ENCODE peak calls at places on chromosomes 7 and 10, in eight cellular contexts. K, I, P, V, D, R, T and J are unnamed samples.

GRCh38 chr10:31381766-31382316 is 62.8 kb downstream of the ZEB1 start:
- DNase-seq in K (no peak), I (no peak), P (no peak), V (no peak), D (no peak), R (no peak), T (no peak), J (no peak)

GRCh38 chr10:75399461-75400162 is 2.0 kb downstream of the ZNF503 start:
- DNase-seq in K (peak; percentile 87), I (peak; percentile 70), P (peak; percentile 79), V (peak; percentile 89), D (peak; percentile 84), R (peak; percentile 72), T (peak; percentile 87), J (no peak)

GRCh38 chr10:128009768-128010167 is 102.9 kb downstream of the PTPRE start:
- DNase-seq in K (no peak), I (no peak), P (no peak), V (peak; percentile 31), D (no peak), R (no peak), T (no peak), J (no peak)

GRCh38 chr10:25896421-25896820 is 37.6 kb upstream of the MYO3A start:
- DNase-seq in K (no peak), I (no peak), P (no peak), V (no peak), D (no peak), R (no peak), T (no peak), J (peak; percentile 39)

GRCh38 chr10:29295813-29296212 is 6.9 kb downstream of the LYZL1 start:
- DNase-seq in K (no peak), I (no peak), P (no peak), V (no peak), D (no peak), R (no peak), T (no peak), J (peak; percentile 60)

GRCh38 chr10:32204606-32205005 is 142.4 kb downstream of the EPC1 start:
- DNase-seq in K (no peak), I (no peak), P (no peak), V (no peak), D (no peak), R (no peak), T (no peak), J (no peak)

GRCh38 chr7:54904130-54904529 is 114.7 kb upstream of the EGFR start:
- DNase-seq in K (no peak), I (no peak), P (peak; percentile 60), V (no peak), D (no peak), R (no peak), T (no peak), J (no peak)

GRCh38 chr10:48627984-48628609 is 23.2 kb upstream of the ARHGAP22 start:
- DNase-seq in K (no peak), I (no peak), P (no peak), V (no peak), D (no peak), R (no peak), T (no peak), J (peak; percentile 90)

GRCh38 chr7:95209276-95209675 is 115.1 kb downstream of the PON1 start:
- DNase-seq in K (no peak), I (no peak), P (no peak), V (no peak), D (no peak), R (no peak), T (no peak), J (no peak)

GRCh38 chr10:120098242-120098930 is 205.9 kb downstream of the SEC23IP start:
- DNase-seq in K (no peak), I (no peak), P (no peak), V (no peak), D (no peak), R (no peak), T (no peak), J (peak; percentile 74)

GRCh38 chr10:48879476-48879875 is 60.2 kb downstream of the LRRC18 start:
- DNase-seq in K (no peak), I (no peak), P (no peak), V (no peak), D (no peak), R (no peak), T (no peak), J (peak; percentile 29)

GRCh38 chr10:4219901-4220300 is 434.9 kb upstream of the KLF6 start:
- DNase-seq in K (no peak), I (no peak), P (no peak), V (no peak), D (no peak), R (no peak), T (no peak), J (no peak)

GRCh38 chr10:62560207-62560819 is 186.1 kb downstream of the ZNF365 start:
- DNase-seq in K (peak; percentile 16), I (no peak), P (peak; percentile 61), V (peak; percentile 76), D (no peak), R (no peak), T (no peak), J (peak; percentile 91)

GRCh38 chr7:40717242-40717641 is 582.4 kb downstream of the SUGCT start:
- DNase-seq in K (peak; percentile 14), I (peak; percentile 85), P (peak; percentile 21), V (peak; percentile 80), D (peak; percentile 81), R (peak; percentile 67), T (peak; percentile 30), J (no peak)

GRCh38 chr7:157396316-157397035 is 59.7 kb downstream of the DNAJB6 start:
- DNase-seq in K (no peak), I (no peak), P (no peak), V (peak; percentile 36), D (no peak), R (no peak), T (no peak), J (no peak)

GRCh38 chr7:157391036-157391710 is 54.4 kb downstream of the DNAJB6 start:
- DNase-seq in K (no peak), I (no peak), P (no peak), V (no peak), D (no peak), R (no peak), T (no peak), J (no peak)

GRCh38 chr7:157392256-157393037 is 55.6 kb downstream of the DNAJB6 start:
- DNase-seq in K (no peak), I (no peak), P (no peak), V (peak; percentile 34), D (no peak), R (no peak), T (peak; percentile 9), J (no peak)

GRCh38 chr7:157397036-157397720 is 60.4 kb downstream of the DNAJB6 start:
- DNase-seq in K (no peak), I (no peak), P (no peak), V (no peak), D (no peak), R (no peak), T (no peak), J (no peak)

GRCh38 chr7:157394246-157395191 is 57.7 kb downstream of the DNAJB6 start:
- DNase-seq in K (no peak), I (no peak), P (no peak), V (peak; percentile 26), D (no peak), R (no peak), T (peak; percentile 8), J (no peak)
- TF ChIP-seq EP300 in K (no peak), I (no peak), P (no peak), V (no peak), D (no peak), R (no peak), T (no peak), J (no peak)

DNA sequence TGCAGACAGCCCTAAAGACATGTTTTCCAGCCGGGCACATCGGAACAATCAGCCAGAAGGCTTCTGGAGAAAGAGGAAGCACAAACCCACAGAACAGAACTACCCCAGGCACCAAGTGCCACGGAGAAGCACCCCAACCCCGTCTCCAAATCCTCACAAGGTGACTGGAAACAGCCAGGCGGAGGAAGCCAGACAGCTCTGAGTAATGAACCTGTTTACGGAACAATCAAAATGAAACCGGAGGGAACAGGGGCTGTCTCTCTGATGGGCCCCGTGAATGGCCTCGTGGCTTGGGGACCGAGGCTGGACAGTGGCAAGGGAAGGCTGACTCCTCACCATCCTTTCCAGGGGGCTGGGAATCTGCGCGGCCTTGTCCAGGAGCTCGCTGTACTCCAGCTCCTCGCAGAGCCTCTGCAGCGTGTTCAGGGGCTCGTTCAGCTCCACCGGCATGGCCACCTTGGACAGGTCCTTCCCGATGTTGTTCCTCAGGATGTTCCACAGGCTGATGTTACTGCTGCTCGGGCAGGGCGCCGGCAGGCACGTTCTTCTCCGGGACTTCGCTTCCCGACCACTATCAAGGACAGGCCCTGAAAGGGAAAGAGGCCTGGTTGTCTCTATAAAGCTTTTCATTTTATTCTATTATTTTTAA is 77.0 kb upstream of the GSDME start:
- DNase-seq in K (peak; percentile 34), I (no peak), P (no peak), V (no peak), D (no peak), R (no peak), T (peak; percentile 29), J (no peak)
- TF ChIP-seq POLR2A in K (no peak), I (no peak), P (no peak), V (no peak), D (no peak), R (no peak), T (no peak), J (no peak)

GRCh38 chr10:84328303-84329093 is at the start of gene CCSER2:
- DNase-seq in K (peak; percentile 99), I (peak; percentile 95), P (peak; percentile 97), V (peak; percentile 98), D (peak; percentile 99), R (peak; percentile 99), T (peak; percentile 99), J (peak; percentile 99)
- TF ChIP-seq CTCF in K (no peak), I (no peak), P (no peak), V (peak; percentile 8), D (no peak), R (no peak), T (peak; percentile 59), J (no peak)

GRCh38 chr7:98110249-98111022 is 3.8 kb downstream of the LMTK2 start:
- DNase-seq in K (peak; percentile 51), I (peak; percentile 39), P (no peak), V (no peak), D (peak; percentile 71), R (no peak), T (peak; percentile 80), J (no peak)
- TF ChIP-seq EP300 in K (no peak), I (no peak), P (no peak), V (no peak), D (no peak), R (no peak), T (no peak), J (no peak)